ENCODE peak calls at places on chromosomes 7 and 10, in five cellular contexts. One of them, this sample, is unnamed.

GRCh38 chr7:109246330-109247077 is 676.8 kb downstream of the DNAJB9 start:
- DNase-seq in K562: no peak
- DNase-seq in HepG2: no peak
- DNase-seq in SK-N-SH: no peak
- DNase-seq in GM12878: no peak
- DNase-seq in this sample: no peak

GRCh38 chr7:95871078-95871848 is 98.9 kb downstream of the DYNC1I1 start:
- DNase-seq in K562: peak
- DNase-seq in HepG2: peak
- DNase-seq in SK-N-SH: peak
- DNase-seq in GM12878: no peak
- DNase-seq in this sample: no peak

GRCh38 chr10:104678658-104679057 is 37.6 kb downstream of the SORCS3 start:
- DNase-seq in K562: no peak
- DNase-seq in HepG2: no peak
- DNase-seq in SK-N-SH: no peak
- DNase-seq in GM12878: no peak
- DNase-seq in this sample: no peak

GRCh38 chr7:26022578-26022977 is 129.4 kb upstream of the NFE2L3 start:
- DNase-seq in K562: no peak
- DNase-seq in HepG2: no peak
- DNase-seq in SK-N-SH: no peak
- DNase-seq in GM12878: no peak
- DNase-seq in this sample: no peak

GRCh38 chr7:133642907-133643306 is 390.0 kb downstream of the EXOC4 start:
- DNase-seq in K562: no peak
- DNase-seq in HepG2: no peak
- DNase-seq in SK-N-SH: no peak
- DNase-seq in GM12878: no peak
- DNase-seq in this sample: no peak

GRCh38 chr7:82288769-82289535 is 154.6 kb downstream of the CACNA2D1 start:
- DNase-seq in K562: no peak
- DNase-seq in HepG2: no peak
- DNase-seq in SK-N-SH: no peak
- DNase-seq in GM12878: no peak
- DNase-seq in this sample: no peak

GRCh38 chr10:122464158-122464510 is 2.8 kb downstream of the HTRA1 start:
- DNase-seq in K562: no peak
- DNase-seq in HepG2: no peak
- DNase-seq in SK-N-SH: no peak
- DNase-seq in GM12878: no peak
- DNase-seq in this sample: no peak

GRCh38 chr10:15897282-15897681 is 37.0 kb upstream of the MINDY3 start:
- DNase-seq in K562: no peak
- DNase-seq in HepG2: no peak
- DNase-seq in SK-N-SH: no peak
- DNase-seq in GM12878: no peak
- DNase-seq in this sample: no peak

GRCh38 chr7:150383710-150384397 is 4.7 kb downstream of the ZNF775 start:
- DNase-seq in K562: peak
- DNase-seq in HepG2: peak
- DNase-seq in SK-N-SH: peak
- DNase-seq in GM12878: no peak
- DNase-seq in this sample: no peak

GRCh38 chr7:34373940-34374339 is 284.1 kb upstream of the NPSR1 start:
- DNase-seq in K562: no peak
- DNase-seq in HepG2: no peak
- DNase-seq in SK-N-SH: no peak
- DNase-seq in GM12878: no peak
- DNase-seq in this sample: no peak

GRCh38 chr10:15486404-15486803 is 115.3 kb upstream of the FAM171A1 start:
- DNase-seq in K562: no peak
- DNase-seq in HepG2: no peak
- DNase-seq in SK-N-SH: no peak
- DNase-seq in GM12878: no peak
- DNase-seq in this sample: no peak

GRCh38 chr7:146067880-146068279 is 48.7 kb upstream of the CNTNAP2 start:
- DNase-seq in K562: no peak
- DNase-seq in HepG2: no peak
- DNase-seq in SK-N-SH: no peak
- DNase-seq in GM12878: no peak
- DNase-seq in this sample: no peak

GRCh38 chr10:94293344-94293743 is 69.4 kb downstream of the NOC3L start:
- DNase-seq in K562: no peak
- DNase-seq in HepG2: no peak
- DNase-seq in SK-N-SH: no peak
- DNase-seq in GM12878: no peak
- DNase-seq in this sample: no peak

GRCh38 chr10:33199731-33200130 is 134.7 kb downstream of the NRP1 start:
- DNase-seq in K562: no peak
- DNase-seq in HepG2: no peak
- DNase-seq in SK-N-SH: no peak
- DNase-seq in GM12878: no peak
- DNase-seq in this sample: no peak

GRCh38 chr10:119575506-119575905 is 21.3 kb downstream of the TIAL1 start:
- DNase-seq in K562: peak
- DNase-seq in HepG2: no peak
- DNase-seq in SK-N-SH: no peak
- DNase-seq in GM12878: no peak
- DNase-seq in this sample: no peak

GRCh38 chr7:68309271-68309670 is 1289.0 kb upstream of the AUTS2 start:
- DNase-seq in K562: no peak
- DNase-seq in HepG2: no peak
- DNase-seq in SK-N-SH: no peak
- DNase-seq in GM12878: no peak
- DNase-seq in this sample: no peak

GRCh38 chr7:79820387-79820786 is 314.2 kb upstream of the GNAI1 start:
- DNase-seq in K562: no peak
- DNase-seq in HepG2: no peak
- DNase-seq in SK-N-SH: peak
- DNase-seq in GM12878: no peak
- DNase-seq in this sample: no peak

GRCh38 chr10:35639651-35640311 is 2.3 kb downstream of the FZD8 start:
- DNase-seq in K562: no peak
- DNase-seq in HepG2: no peak
- DNase-seq in SK-N-SH: peak
- DNase-seq in GM12878: no peak
- DNase-seq in this sample: no peak

GRCh38 chr7:107937514-107937913 is 46.5 kb downstream of the DLD start:
- DNase-seq in K562: no peak
- DNase-seq in HepG2: no peak
- DNase-seq in SK-N-SH: no peak
- DNase-seq in GM12878: no peak
- DNase-seq in this sample: no peak

GRCh38 chr10:27611861-27612450 is 107.9 kb downstream of the RAB18 start:
- DNase-seq in K562: no peak
- DNase-seq in HepG2: no peak
- DNase-seq in SK-N-SH: no peak
- DNase-seq in GM12878: no peak
- DNase-seq in this sample: no peak

GRCh38 chr10:127943336-127943910 is 36.5 kb downstream of the PTPRE start:
- DNase-seq in K562: no peak
- DNase-seq in HepG2: no peak
- DNase-seq in SK-N-SH: no peak
- DNase-seq in GM12878: no peak
- DNase-seq in this sample: no peak

GRCh38 chr10:1184541-1185415 is 128.6 kb downstream of the WDR37 start:
- DNase-seq in K562: no peak
- DNase-seq in HepG2: no peak
- DNase-seq in SK-N-SH: no peak
- DNase-seq in GM12878: no peak
- DNase-seq in this sample: no peak

GRCh38 chr7:112448891-112449290 is 1.4 kb upstream of the IFRD1 start:
- DNase-seq in K562: no peak
- DNase-seq in HepG2: no peak
- DNase-seq in SK-N-SH: no peak
- DNase-seq in GM12878: no peak
- DNase-seq in this sample: no peak

GRCh38 chr7:2517004-2517403 is 2.6 kb upstream of the LFNG start:
- DNase-seq in K562: no peak
- DNase-seq in HepG2: no peak
- DNase-seq in SK-N-SH: no peak
- DNase-seq in GM12878: no peak
- DNase-seq in this sample: no peak

GRCh38 chr7:4882742-4883351 is 669 bp downstream of the RADIL start:
- DNase-seq in K562: no peak
- DNase-seq in HepG2: no peak
- DNase-seq in SK-N-SH: peak
- DNase-seq in GM12878: no peak
- DNase-seq in this sample: no peak

GRCh38 chr10:15155978-15156377 is 12.5 kb downstream of the NMT2 start:
- DNase-seq in K562: no peak
- DNase-seq in HepG2: no peak
- DNase-seq in SK-N-SH: no peak
- DNase-seq in GM12878: no peak
- DNase-seq in this sample: no peak

DNA sequence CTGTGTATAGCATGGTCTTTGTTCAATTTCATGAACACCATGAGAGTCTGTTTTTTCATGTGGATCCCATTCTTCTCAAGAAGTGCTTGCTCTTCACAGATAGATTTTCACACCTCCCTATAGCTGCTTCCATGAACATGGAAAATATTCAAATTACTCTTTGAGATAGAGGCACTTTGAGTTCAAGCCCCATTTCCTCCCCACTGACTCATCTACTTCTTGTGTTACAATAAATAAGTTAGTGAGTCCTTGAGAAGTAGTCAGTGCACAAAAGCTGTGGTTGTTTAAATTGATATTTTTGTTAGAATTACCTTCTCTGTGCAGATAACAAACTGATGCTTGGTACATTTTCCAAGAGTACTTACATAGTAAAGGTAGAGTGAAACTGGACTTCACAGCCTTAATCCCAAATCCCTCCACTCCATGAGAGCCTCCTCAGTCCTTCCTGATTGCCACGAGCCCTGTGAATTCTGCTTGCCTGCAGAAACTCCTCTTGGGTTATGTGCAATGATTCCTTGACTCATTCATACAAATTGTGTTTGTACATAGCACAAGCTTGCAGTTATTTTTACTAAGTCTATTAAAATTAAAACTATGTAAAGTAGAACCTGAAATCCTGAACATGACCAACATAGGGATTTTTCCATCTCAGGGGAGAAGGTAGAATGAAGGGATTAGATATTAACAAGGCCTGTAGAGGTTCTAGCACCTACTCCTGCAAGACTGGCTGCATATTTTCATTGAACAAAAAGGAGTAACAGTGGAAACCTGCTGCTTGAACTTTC is 496.2 kb downstream of the TNS3 start:
- DNase-seq in K562: no peak
- DNase-seq in HepG2: no peak
- DNase-seq in SK-N-SH: no peak
- DNase-seq in GM12878: no peak
- DNase-seq in this sample: no peak
- TF ChIP-seq REST in K562: no peak
- TF ChIP-seq REST in HepG2: no peak
- TF ChIP-seq REST in SK-N-SH: no peak
- TF ChIP-seq REST in GM12878: no peak
- TF ChIP-seq REST in this sample: no peak

GRCh38 chr7:64883113-64883905 is 19.8 kb upstream of the ZNF273 start:
- DNase-seq in K562: no peak
- DNase-seq in HepG2: no peak
- DNase-seq in SK-N-SH: peak
- DNase-seq in GM12878: no peak
- DNase-seq in this sample: no peak

GRCh38 chr7:64885520-64886240 is 17.4 kb upstream of the ZNF273 start:
- DNase-seq in K562: no peak
- DNase-seq in HepG2: no peak
- DNase-seq in SK-N-SH: peak
- DNase-seq in GM12878: no peak
- DNase-seq in this sample: no peak

GRCh38 chr7:64886956-64887545 is 16.0 kb upstream of the ZNF273 start:
- DNase-seq in K562: no peak
- DNase-seq in HepG2: no peak
- DNase-seq in SK-N-SH: peak
- DNase-seq in GM12878: no peak
- DNase-seq in this sample: no peak

GRCh38 chr7:64884085-64884912 is 18.8 kb upstream of the ZNF273 start:
- DNase-seq in K562: no peak
- DNase-seq in HepG2: no peak
- DNase-seq in SK-N-SH: peak
- DNase-seq in GM12878: no peak
- DNase-seq in this sample: no peak

DNA sequence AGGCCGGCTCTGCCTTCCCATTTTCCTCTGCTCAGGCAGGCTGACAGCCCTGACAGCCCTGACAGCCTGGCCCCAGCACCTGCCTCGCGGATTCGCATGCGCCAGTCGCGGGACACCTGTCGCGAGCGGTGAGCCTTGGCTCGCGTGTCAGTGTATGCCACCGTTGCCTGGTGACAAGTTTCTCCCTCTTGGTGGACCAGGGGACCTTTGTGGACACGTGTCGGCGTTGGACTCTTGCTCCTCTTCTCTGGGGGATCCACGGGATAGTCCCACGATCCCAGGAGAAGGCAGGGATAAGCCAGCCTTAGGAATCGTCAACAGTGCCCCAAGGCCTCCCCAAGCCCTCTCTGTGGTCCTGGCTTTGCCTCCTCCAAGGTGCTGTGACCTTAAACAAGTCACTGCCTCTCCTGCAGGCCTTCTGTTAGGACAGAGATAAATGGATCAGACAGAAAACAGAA is 18.1 kb upstream of the ZNF273 start:
- DNase-seq in K562: no peak
- DNase-seq in HepG2: no peak
- DNase-seq in SK-N-SH: peak
- DNase-seq in GM12878: no peak
- DNase-seq in this sample: no peak
- TF ChIP-seq GABPA in K562: no peak
- TF ChIP-seq GABPA in HepG2: no peak
- TF ChIP-seq GABPA in SK-N-SH: no peak
- TF ChIP-seq GABPA in GM12878: no peak
- TF ChIP-seq GABPA in this sample: no peak

GRCh38 chr7:12794722-12795302 is 107.4 kb downstream of the ARL4A start:
- DNase-seq in K562: no peak
- DNase-seq in HepG2: no peak
- DNase-seq in SK-N-SH: no peak
- DNase-seq in GM12878: no peak
- DNase-seq in this sample: no peak
- TF ChIP-seq REST in K562: no peak
- TF ChIP-seq REST in HepG2: no peak
- TF ChIP-seq REST in SK-N-SH: no peak
- TF ChIP-seq REST in GM12878: no peak
- TF ChIP-seq REST in this sample: no peak

GRCh38 chr10:3838723-3839437 is 53.9 kb upstream of the KLF6 start:
- DNase-seq in K562: no peak
- DNase-seq in HepG2: no peak
- DNase-seq in SK-N-SH: no peak
- DNase-seq in GM12878: no peak
- DNase-seq in this sample: no peak

GRCh38 chr10:3834410-3834809 is 49.4 kb upstream of the KLF6 start:
- DNase-seq in K562: no peak
- DNase-seq in HepG2: no peak
- DNase-seq in SK-N-SH: no peak
- DNase-seq in GM12878: no peak
- DNase-seq in this sample: no peak

GRCh38 chr10:3836222-3836820 is 51.3 kb upstream of the KLF6 start:
- DNase-seq in K562: no peak
- DNase-seq in HepG2: no peak
- DNase-seq in SK-N-SH: no peak
- DNase-seq in GM12878: peak
- DNase-seq in this sample: no peak

GRCh38 chr10:3835770-3836169 is 50.8 kb upstream of the KLF6 start:
- DNase-seq in K562: no peak
- DNase-seq in HepG2: no peak
- DNase-seq in SK-N-SH: peak
- DNase-seq in GM12878: no peak
- DNase-seq in this sample: no peak

GRCh38 chr10:3837909-3838722 is 53.1 kb upstream of the KLF6 start:
- DNase-seq in K562: no peak
- DNase-seq in HepG2: no peak
- DNase-seq in SK-N-SH: peak
- DNase-seq in GM12878: no peak
- DNase-seq in this sample: no peak
- TF ChIP-seq GABPA in K562: no peak
- TF ChIP-seq GABPA in HepG2: no peak
- TF ChIP-seq GABPA in SK-N-SH: no peak
- TF ChIP-seq GABPA in GM12878: no peak
- TF ChIP-seq GABPA in this sample: no peak